ENCODE peak calls at places on chromosomes 16 and 17, in nine cellular contexts. O is nucleus accumbens; Q is stomach; Y is mesenchymal stem cell; L is stimulated activated CD4-positive, alpha-beta T cell treated with anti-CD3 and anti-CD28 coated beads, Interleukin-2, amount 100 ng/mL, for 48 hours; T is dermis microvascular lymphatic vessel endothelial cell; I is osteocyte; D is H54; G is endothelial cell of umbilical vein. P is an unnamed sample.

GRCh38 chr16:71426069-71426879 is 15.6 kb downstream of the TLE7 start:
- DNase-seq in G (peak), Q (no peak), O (no peak), L (peak), Y (peak), I (no peak), T (peak), D (no peak), P (peak)

GRCh38 chr17:79544142-79544914 is 66.5 kb downstream of the RBFOX3 start:
- DNase-seq in G (no peak), D (no peak), I (no peak), L (no peak), O (no peak), T (no peak), Q (no peak), Y (no peak), P (no peak)

GRCh38 chr17:59707971-59708425 is 544 bp downstream of the VMP1 start:
- DNase-seq in T (no peak), Q (no peak), L (no peak), Y (no peak), O (no peak), D (no peak), I (no peak), G (no peak), P (no peak)

GRCh38 chr17:64045176-64045575 is 24.7 kb upstream of the ICAM2 start:
- DNase-seq in Y (no peak), T (no peak), I (no peak), Q (no peak), G (no peak), D (no peak), L (no peak), O (no peak), P (no peak)

GRCh38 chr17:44828919-44829557 is 1.0 kb downstream of the GJC1 start:
- DNase-seq in L (peak), D (no peak), Y (peak), Q (no peak), O (no peak), T (peak), G (peak), I (no peak), P (no peak)

GRCh38 chr17:70434536-70435490 is 265.5 kb downstream of the KCNJ2 start:
- DNase-seq in O (no peak), D (no peak), G (peak), T (peak), Q (no peak), L (no peak), I (no peak), Y (no peak), P (peak)

GRCh38 chr17:41416478-41416877 is 7.9 kb downstream of the KRT37 start:
- DNase-seq in D (no peak), O (no peak), L (no peak), G (no peak), Q (no peak), T (no peak), Y (peak), I (no peak), P (no peak)

GRCh38 chr16:84540194-84540593 is 35.7 kb upstream of the MEAK7 start:
- DNase-seq in I (no peak), G (no peak), O (no peak), L (no peak), Q (no peak), T (no peak), D (no peak), Y (no peak), P (no peak)

GRCh38 chr17:37067555-37068111 is 118.9 kb downstream of the AATF start:
- DNase-seq in I (no peak), L (no peak), O (no peak), Y (peak), T (peak), Q (peak), G (peak), D (peak), P (peak)

GRCh38 chr17:83203073-83203471 is 123.7 kb downstream of the METRNL start:
- DNase-seq in L (no peak), D (peak), Y (peak), O (no peak), T (peak), Q (peak), G (peak), I (no peak), P (peak)

GRCh38 chr17:5545051-5545987 is 39.0 kb downstream of the NLRP1 start:
- DNase-seq in L (no peak), G (no peak), Q (no peak), T (no peak), Y (peak), D (no peak), I (no peak), O (no peak), P (no peak)

GRCh38 chr17:17564896-17565295 is 26.6 kb downstream of the PEMT start:
- DNase-seq in T (no peak), L (no peak), D (no peak), G (no peak), Q (no peak), I (no peak), Y (no peak), O (no peak), P (no peak)

GRCh38 chr16:86639354-86639753 is 61.0 kb downstream of the FOXL1 start:
- DNase-seq in O (no peak), G (no peak), Y (no peak), L (no peak), Q (no peak), T (no peak), I (no peak), D (no peak), P (no peak)